ENCODE peak calls at places on chromosomes 6 and 20, in four cellular contexts. S, L, B and Z are unnamed samples.

GRCh38 chr6:152129606-152130249 is 322.2 kb downstream of the ESR1 start:
- DNase-seq in S (no peak), L (peak; percentile 77), B (peak; percentile 32), Z (no peak)

GRCh38 chr6:136150961-136151360 is 99.2 kb downstream of the MTFR2 start:
- DNase-seq in S (no peak), L (no peak), B (no peak), Z (no peak)

GRCh38 chr6:10190042-10190441 is 224.8 kb downstream of the TFAP2A start:
- DNase-seq in S (no peak), L (no peak), B (no peak), Z (no peak)

GRCh38 chr6:31079656-31080261 is 32.6 kb downstream of the C6orf15 start:
- DNase-seq in S (peak; percentile 64), L (no peak), B (peak; percentile 85), Z (peak; percentile 57)

GRCh38 chr20:37471741-37472235 is 49.3 kb upstream of the NNAT start:
- DNase-seq in S (no peak), L (no peak), B (no peak), Z (no peak)

GRCh38 chr6:150237626-150238025 is 94.8 kb downstream of the PPP1R14C start:
- DNase-seq in S (no peak), L (no peak), B (no peak), Z (no peak)

GRCh38 chr20:47863531-47863930 is 78.2 kb upstream of the SULF2 start:
- DNase-seq in S (no peak), L (no peak), B (no peak), Z (no peak)

GRCh38 chr20:13401596-13401995 is 180.5 kb downstream of the ISM1 start:
- DNase-seq in S (no peak), L (no peak), B (no peak), Z (no peak)

GRCh38 chr6:33808781-33809180 is 5.0 kb upstream of the MLN start:
- DNase-seq in S (no peak), L (no peak), B (no peak), Z (no peak)

GRCh38 chr6:157941101-157941863 is 40.4 kb upstream of the SYNJ2 start:
- DNase-seq in S (no peak), L (no peak), B (no peak), Z (no peak)

GRCh38 chr6:11056871-11057270 is 12.8 kb upstream of the ELOVL2 start:
- DNase-seq in S (no peak), L (no peak), B (no peak), Z (no peak)

GRCh38 chr6:63214816-63215215 is 3.5 kb downstream of the FKBP1C start:
- DNase-seq in S (peak; percentile 16), L (no peak), B (no peak), Z (no peak)

GRCh38 chr20:33674294-33675126 is at the start of gene NECAB3:
- DNase-seq in S (peak; percentile 82), L (peak; percentile 92), B (peak; percentile 78), Z (no peak)

GRCh38 chr6:30705620-30706019 is 11.5 kb downstream of the MDC1 start:
- DNase-seq in S (no peak), L (peak; percentile 20), B (no peak), Z (no peak)

GRCh38 chr6:68233623-68234022 is 401.5 kb upstream of the ADGRB3 start:
- DNase-seq in S (no peak), L (no peak), B (no peak), Z (no peak)

GRCh38 chr6:31680841-31681671 is at the start of gene LY6G5C:
- DNase-seq in S (peak; percentile 72), L (peak; percentile 93), B (peak; percentile 85), Z (peak; percentile 84)

GRCh38 chr6:34981951-34982350 is 92.9 kb downstream of the ANKS1A start:
- DNase-seq in S (no peak), L (no peak), B (no peak), Z (no peak)

GRCh38 chr6:116419069-116419468 is 42.1 kb upstream of the CALHM6 start:
- DNase-seq in S (no peak), L (no peak), B (no peak), Z (no peak)

GRCh38 chr6:56172144-56172543 is 75.2 kb downstream of the COL21A1 start:
- DNase-seq in S (no peak), L (no peak), B (no peak), Z (no peak)

GRCh38 chr20:32672315-32672981 is 1.3 kb downstream of the C20orf203 start:
- DNase-seq in S (no peak), L (no peak), B (no peak), Z (no peak)

DNA sequence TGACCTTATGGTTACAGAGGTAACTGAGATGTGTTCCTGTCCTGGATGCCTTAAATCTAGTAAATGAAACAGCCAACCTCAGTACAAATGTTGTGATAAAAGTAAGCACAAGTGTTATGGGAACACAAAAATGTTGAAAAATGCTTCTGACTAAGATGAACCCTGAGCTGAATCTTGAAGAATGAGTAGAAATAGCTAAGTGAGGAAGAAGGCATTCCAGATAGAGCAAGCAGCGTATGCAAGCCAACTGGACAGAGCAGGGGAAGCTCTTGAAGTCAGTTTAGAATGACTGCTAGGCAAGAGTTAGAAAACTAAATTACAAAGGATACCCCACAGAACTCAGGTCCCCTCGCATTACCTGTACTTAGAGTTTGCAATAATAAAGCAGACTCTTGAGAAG is 2.1 kb downstream of the FBXO9 start:
- DNase-seq in S (no peak), L (no peak), B (no peak), Z (no peak)
- TF ChIP-seq CTCF in S (no peak), L (no peak), B (no peak), Z (no peak)

GRCh38 chr6:88722691-88723090 is 240.7 kb downstream of the RNGTT start:
- DNase-seq in S (no peak), L (no peak), B (no peak), Z (no peak)

GRCh38 chr6:88728756-88729155 is 234.7 kb downstream of the RNGTT start:
- DNase-seq in S (no peak), L (no peak), B (no peak), Z (no peak)

GRCh38 chr6:88730602-88731001 is 232.8 kb downstream of the RNGTT start:
- DNase-seq in S (no peak), L (peak; percentile 22), B (no peak), Z (no peak)

GRCh38 chr6:88725111-88725711 is 238.2 kb downstream of the RNGTT start:
- DNase-seq in S (peak; percentile 4), L (no peak), B (no peak), Z (no peak)
- TF ChIP-seq CTCF in S (peak; percentile 67), L (peak; percentile 3), B (no peak), Z (no peak)

GRCh38 chr6:14711056-14711703 is 534.7 kb upstream of the JARID2 start:
- DNase-seq in S (peak; percentile 28), L (no peak), B (no peak), Z (peak; percentile 88)
- TF ChIP-seq CTCF in S (peak; percentile 57), L (peak; percentile 31), B (no peak), Z (peak; percentile 84)

DNA sequence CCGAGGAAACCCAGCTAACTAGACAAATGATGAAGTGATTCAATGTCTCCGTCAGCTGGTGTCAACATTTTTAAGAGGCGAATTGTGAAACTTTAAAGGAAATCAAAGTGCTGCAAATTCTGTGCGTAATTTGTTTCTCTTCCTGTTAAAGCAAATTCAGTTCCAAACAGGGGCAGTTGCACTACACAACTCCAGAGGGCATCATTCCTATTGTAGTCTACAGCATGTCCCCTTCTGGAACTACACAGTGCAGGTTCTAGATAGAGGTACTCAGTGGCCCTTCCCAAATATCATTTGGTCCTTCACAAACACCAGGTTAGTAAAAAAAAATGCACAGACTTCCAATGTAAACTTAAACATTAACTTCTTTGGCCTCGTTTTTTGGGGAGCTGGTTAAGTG is 38.3 kb upstream of the SMLR1 start:
- DNase-seq in S (peak; percentile 44), L (no peak), B (no peak), Z (no peak)
- TF ChIP-seq CTCF in S (peak; percentile 56), L (no peak), B (no peak), Z (no peak)

DNA sequence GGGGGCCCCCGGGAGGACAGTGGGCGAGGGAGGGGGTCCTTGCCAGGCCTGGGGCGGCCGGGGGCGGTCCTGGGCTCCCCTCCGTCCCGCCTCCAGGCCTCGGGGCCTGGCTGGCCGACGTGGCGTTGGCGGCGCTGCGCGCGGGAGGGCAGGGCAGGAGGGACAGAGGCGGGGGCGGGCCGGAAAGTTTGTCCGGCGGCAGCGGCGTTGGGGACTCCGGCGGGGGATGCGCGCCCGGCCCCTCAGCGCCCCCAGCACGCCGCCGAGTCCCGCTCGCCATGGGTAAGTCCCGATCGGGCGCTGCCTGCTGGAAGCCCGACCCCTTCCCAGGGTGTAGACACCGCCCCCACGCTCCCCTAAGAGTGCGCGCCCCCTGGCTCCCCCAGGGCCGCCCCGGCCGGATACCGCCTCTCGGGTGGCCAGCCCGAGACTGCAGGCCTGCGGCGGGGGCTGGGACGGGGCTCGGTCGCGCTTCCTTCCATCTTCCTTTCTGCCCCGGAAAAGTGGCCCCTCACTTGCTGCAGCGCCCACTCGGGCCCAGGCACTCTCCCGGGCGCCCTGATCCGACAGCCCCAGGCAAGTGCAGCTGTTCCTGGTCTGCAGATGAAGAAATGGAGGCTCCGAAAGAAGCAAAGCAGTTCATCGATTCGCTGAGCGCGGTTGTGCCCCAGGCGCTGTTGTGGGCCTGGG is at the start of gene SLC2A10:
- DNase-seq in S (peak; percentile 53), L (peak; percentile 89), B (peak; percentile 51), Z (no peak)
- TF ChIP-seq CTCF in S (peak; percentile 58), L (no peak), B (peak; percentile 13), Z (no peak)

GRCh38 chr6:119979862-119980261 is 630.3 kb upstream of the MAN1A1 start:
- DNase-seq in S (peak; percentile 16), L (no peak), B (no peak), Z (no peak)
- TF ChIP-seq CTCF in S (no peak), L (no peak), B (no peak), Z (no peak)